ENCODE peak calls at places on chromosomes 1 and 21, in nine cellular contexts. X is heart left ventricle, H is uterus, F is breast epithelium, W is suprapubic skin, L is body of pancreas, B is testis, Z is H1, G is stomach. V is an unnamed sample.

GRCh38 chr21:43608225-43608624 is 51.1 kb downstream of the HSF2BP start:
- DNase-seq in X (no peak), H (no peak), F (no peak), W (no peak), L (no peak), B (no peak), Z (no peak), G (no peak), V (no peak)

GRCh38 chr1:218201004-218201403 is 84.1 kb upstream of the RRP15 start:
- DNase-seq in X (no peak), H (no peak), F (no peak), W (no peak), L (no peak), B (no peak), Z (no peak), G (no peak), V (no peak)

GRCh38 chr1:18313523-18313922 is 167.2 kb upstream of the KLHDC7A start:
- DNase-seq in X (no peak), H (no peak), F (no peak), W (no peak), L (no peak), B (no peak), Z (no peak), G (no peak), V (no peak)

GRCh38 chr1:44377925-44378784 is 23.1 kb upstream of the ERI3 start:
- DNase-seq in X (peak; percentile 50), H (no peak), F (no peak), W (no peak), L (peak; percentile 49), B (peak; percentile 57), Z (peak; percentile 77), G (peak; percentile 57), V (no peak)

GRCh38 chr1:230641346-230641745 is 935 bp upstream of the COG2 start:
- DNase-seq in X (no peak), H (no peak), F (no peak), W (no peak), L (no peak), B (no peak), Z (no peak), G (no peak), V (no peak)

GRCh38 chr1:41846595-41846994 is 72.1 kb downstream of the HIVEP3 start:
- DNase-seq in X (no peak), H (no peak), F (no peak), W (no peak), L (no peak), B (no peak), Z (no peak), G (no peak), V (no peak)

GRCh38 chr1:215608646-215609045 is 41.5 kb downstream of the KCTD3 start:
- DNase-seq in X (no peak), H (no peak), F (no peak), W (no peak), L (no peak), B (no peak), Z (no peak), G (no peak), V (no peak)

GRCh38 chr1:236124965-236125364 is 17.4 kb upstream of the GPR137B start:
- DNase-seq in X (no peak), H (no peak), F (no peak), W (no peak), L (no peak), B (no peak), Z (no peak), G (no peak), V (no peak)

GRCh38 chr1:58895559-58896135 is 111.8 kb upstream of the JUN start:
- DNase-seq in X (peak; percentile 59), H (no peak), F (no peak), W (no peak), L (no peak), B (no peak), Z (no peak), G (no peak), V (no peak)

GRCh38 chr1:169680377-169681019 is 30.9 kb downstream of the SELL start:
- DNase-seq in X (no peak), H (no peak), F (no peak), W (no peak), L (no peak), B (no peak), Z (no peak), G (no peak), V (no peak)

GRCh38 chr1:32900956-32901822 is at the start of gene TMEM54:
- DNase-seq in X (peak; percentile 64), H (peak; percentile 70), F (peak; percentile 63), W (no peak), L (peak; percentile 82), B (peak; percentile 42), Z (peak; percentile 69), G (peak; percentile 86), V (peak; percentile 69)
- TF ChIP-seq POLR2A in X (no peak), H (peak; percentile 59), F (no peak), W (no peak), L (peak; percentile 25), B (no peak), Z (no peak), G (no peak), V (no peak)

DNA sequence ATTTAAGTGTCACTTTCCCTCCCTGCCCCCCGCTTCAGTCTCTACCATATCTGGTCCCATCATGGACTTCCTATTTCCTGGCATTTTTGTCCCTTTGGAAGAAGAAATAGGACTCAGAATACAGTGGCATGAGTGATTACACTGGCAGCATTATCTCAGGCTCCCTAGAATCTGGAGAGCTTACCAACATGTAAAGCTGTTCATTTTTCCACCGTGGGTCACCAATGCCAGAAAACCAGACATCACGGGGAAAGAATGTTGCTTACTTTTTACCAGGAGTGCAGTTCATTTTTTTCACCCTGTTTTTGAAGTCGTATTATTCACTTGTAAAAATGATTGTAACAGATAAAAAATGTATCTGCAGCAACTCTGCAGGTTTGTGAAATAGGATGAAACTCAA is 44.8 kb downstream of the BACH1 start:
- DNase-seq in X (no peak), H (no peak), F (no peak), W (no peak), L (no peak), B (no peak), Z (no peak), G (no peak), V (no peak)
- H3K4me1 ChIP-seq in X (peaks cover 23% of the 10 kb centered on the region), H (no peaks in the 10 kb centered on the region), F (no peaks in the 10 kb centered on the region), W (peaks cover 18% of the 10 kb centered on the region), L (peaks cover 55% of the 10 kb centered on the region), B (no peaks in the 10 kb centered on the region), Z (no peaks in the 10 kb centered on the region), G (peaks cover 16% of the 10 kb centered on the region), V (peaks cover 10% of the 10 kb centered on the region)

GRCh38 chr1:226062558-226063361 is at the start of gene H3-3A:
- DNase-seq in X (peak; percentile 100), H (peak; percentile 99), F (peak; percentile 98), W (peak; percentile 99), L (peak; percentile 99), B (peak; percentile 98), Z (peak; percentile 98), G (peak; percentile 99), V (peak; percentile 99)
- TF ChIP-seq POLR2A in X (peak; percentile 99), H (peak; percentile 99), F (peak; percentile 91), W (peak; percentile 62), L (peak; percentile 99), B (peak; percentile 76), Z (peak; percentile 80), G (no peak), V (peak; percentile 96)

GRCh38 chr1:160580208-160580812 is 1.0 kb upstream of the CD84 start:
- DNase-seq in X (no peak), H (no peak), F (no peak), W (no peak), L (no peak), B (no peak), Z (no peak), G (no peak), V (no peak)
- H3K4me1 ChIP-seq in X (no peaks in the 10 kb centered on the region), H (no peaks in the 10 kb centered on the region), F (no peaks in the 10 kb centered on the region), W (no peaks in the 10 kb centered on the region), L (no peaks in the 10 kb centered on the region), B (no peaks in the 10 kb centered on the region), Z (no peaks in the 10 kb centered on the region), G (no peaks in the 10 kb centered on the region), V (no peaks in the 10 kb centered on the region)

GRCh38 chr1:246689409-246689997 is 34.7 kb upstream of the SCCPDH start:
- DNase-seq in X (peak; percentile 71), H (peak; percentile 27), F (peak; percentile 31), W (peak; percentile 77), L (peak; percentile 75), B (peak; percentile 62), Z (peak; percentile 74), G (peak; percentile 71), V (peak; percentile 28)
- TF ChIP-seq POLR2A in X (no peak), H (no peak), F (no peak), W (no peak), L (peak; percentile 8), B (no peak), Z (no peak), G (no peak), V (no peak)

V was measured in ovary.